ENCODE peak calls at places on chromosomes 3 and 15, in four cellular contexts. T is uterus, V is testis, S is HCT116. D is an unnamed sample.

GRCh38 chr15:69119016-69119415 is 41.4 kb upstream of the GLCE start:
- DNase-seq in S (no peak), V (no peak), T (no peak), D (no peak)

GRCh38 chr3:160665231-160665630 is 11.7 kb upstream of the ARL14 start:
- DNase-seq in V (no peak), S (no peak), T (no peak), D (no peak)

GRCh38 chr3:40505599-40506462 is at the start of gene ZNF620:
- DNase-seq in T (peak; percentile 77), S (peak; percentile 76), V (peak; percentile 90), D (peak; percentile 87)

GRCh38 chr3:156176048-156176447 is 55.7 kb downstream of the KCNAB1 start:
- DNase-seq in V (no peak), T (no peak), S (no peak), D (no peak)

GRCh38 chr3:138686771-138687221 is 78.2 kb downstream of the FAIM start:
- DNase-seq in T (no peak), V (no peak), S (no peak), D (peak; percentile 34)

GRCh38 chr3:30620402-30621360 is 14.3 kb downstream of the TGFBR2 start:
- DNase-seq in V (no peak), T (no peak), S (no peak), D (no peak)

GRCh38 chr15:80031841-80032240 is 27.6 kb upstream of the ZFAND6 start:
- DNase-seq in V (no peak), T (no peak), S (no peak), D (no peak)

GRCh38 chr3:31934018-31934417 is 47.0 kb downstream of the OSBPL10 start:
- DNase-seq in S (no peak), T (no peak), V (peak; percentile 26), D (no peak)

GRCh38 chr3:147380271-147380995 is 25.9 kb downstream of the ZIC4 start:
- DNase-seq in V (no peak), S (no peak), T (no peak), D (no peak)

GRCh38 chr3:5245927-5246326 is 58.4 kb downstream of the EDEM1 start:
- DNase-seq in S (no peak), T (no peak), V (no peak), D (no peak)

GRCh38 chr3:104132566-104132997 is 1234.1 kb upstream of the ALCAM start:
- DNase-seq in T (no peak), S (no peak), V (no peak), D (no peak)

GRCh38 chr3:155086041-155086440 is 5.9 kb downstream of the MME start:
- DNase-seq in V (no peak), T (no peak), S (no peak), D (no peak)

GRCh38 chr3:123713211-123713610 is 128.4 kb upstream of the HACD2 start:
- DNase-seq in S (no peak), V (no peak), T (no peak), D (no peak)

GRCh38 chr3:186849392-186849975 is 7.0 kb downstream of the ADIPOQ start:
- DNase-seq in V (no peak), S (peak; percentile 35), T (no peak), D (no peak)

GRCh38 chr3:183826448-183826847 is 1.1 kb upstream of the MAP6D1 start:
- DNase-seq in V (no peak), T (no peak), S (no peak), D (no peak)

GRCh38 chr3:183386651-183387050 is 41.8 kb downstream of the MCF2L2 start:
- DNase-seq in V (no peak), S (no peak), T (no peak), D (no peak)

GRCh38 chr3:99825239-99825638 is 7.6 kb downstream of the CMSS1 start:
- DNase-seq in S (no peak), V (no peak), T (no peak), D (no peak)

GRCh38 chr3:194577985-194578905 is 55.0 kb downstream of the TMEM44 start:
- DNase-seq in S (peak; percentile 82), T (no peak), V (no peak), D (peak; percentile 88)

GRCh38 chr3:147191795-147192385 is 214.5 kb downstream of the ZIC4 start:
- DNase-seq in V (peak; percentile 53), S (peak; percentile 68), T (no peak), D (peak; percentile 81)

GRCh38 chr3:44359146-44359751 is 20.7 kb downstream of the TCAIM start:
- DNase-seq in T (no peak), V (no peak), S (no peak), D (no peak)

GRCh38 chr3:134449951-134450350 is 35.8 kb downstream of the ANAPC13 start:
- DNase-seq in T (no peak), S (no peak), V (no peak), D (no peak)

GRCh38 chr15:58686286-58686685 is 63.2 kb downstream of the ADAM10 start:
- DNase-seq in T (no peak), V (no peak), S (no peak), D (no peak)

GRCh38 chr3:58880182-58880581 is 169.6 kb downstream of the CFAP20DC start:
- DNase-seq in S (no peak), T (no peak), V (no peak), D (no peak)

GRCh38 chr15:71278989-71279756 is 163.9 kb downstream of the THSD4 start:
- DNase-seq in V (peak; percentile 38), T (peak; percentile 79), S (no peak), D (peak; percentile 87)

GRCh38 chr3:50227390-50228183 is 8.4 kb upstream of the GNAI2 start:
- DNase-seq in S (peak; percentile 95), T (peak; percentile 89), V (peak; percentile 93), D (peak; percentile 97)

GRCh38 chr3:11661827-11662226 is 18.1 kb upstream of the VGLL4 start:
- DNase-seq in S (no peak), T (no peak), V (no peak), D (no peak)

GRCh38 chr3:11665331-11665730 is 21.6 kb upstream of the VGLL4 start:
- DNase-seq in S (no peak), T (no peak), V (no peak), D (no peak)

GRCh38 chr3:11660242-11660641 is 16.5 kb upstream of the VGLL4 start:
- DNase-seq in S (no peak), V (no peak), T (no peak), D (no peak)

GRCh38 chr3:11661052-11661656 is 17.4 kb upstream of the VGLL4 start:
- DNase-seq in T (no peak), V (no peak), S (no peak), D (no peak)

DNA sequence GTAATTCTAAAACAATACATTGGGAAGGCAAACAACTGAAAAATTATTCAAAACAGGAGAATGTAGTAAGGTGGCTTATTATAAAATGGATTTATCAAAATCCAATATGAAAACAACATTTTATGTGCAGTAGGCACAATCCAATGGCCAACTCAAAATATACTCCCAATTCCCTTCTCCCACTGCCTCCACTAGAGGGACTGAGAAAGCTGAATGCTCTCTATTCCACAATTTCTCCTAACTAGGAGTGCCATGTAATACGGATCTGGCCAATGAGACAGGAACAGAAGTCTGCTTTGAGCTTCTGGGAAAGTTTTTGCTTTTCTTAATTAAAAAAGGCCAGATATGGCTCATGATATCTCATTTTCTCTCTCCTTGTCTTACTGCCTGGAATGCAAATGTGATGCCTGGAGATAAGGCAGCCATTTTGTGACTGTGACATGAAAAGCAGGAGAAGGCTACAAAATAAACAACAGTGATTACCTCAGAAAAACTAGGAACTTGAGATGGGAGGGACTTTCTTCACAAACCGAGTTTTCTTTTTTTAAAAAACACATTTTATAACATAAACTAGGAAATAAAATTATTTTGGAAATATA is 18.8 kb upstream of the VGLL4 start:
- DNase-seq in V (no peak), T (no peak), S (peak; percentile 42), D (no peak)
- TF ChIP-seq CTCF in V (peak; percentile 10), T (no peak), S (peak; percentile 71), D (no peak)

GRCh38 chr3:39104961-39105686 is 2.3 kb downstream of the GORASP1 start:
- DNase-seq in T (no peak), S (no peak), V (peak; percentile 13), D (peak; percentile 37)

GRCh38 chr3:39101022-39101689 is 6.3 kb downstream of the GORASP1 start:
- DNase-seq in T (no peak), S (no peak), V (no peak), D (peak; percentile 58)

GRCh38 chr3:39102504-39103323 is 4.7 kb downstream of the GORASP1 start:
- DNase-seq in V (no peak), T (no peak), S (no peak), D (no peak)

GRCh38 chr3:39103791-39104552 is 3.5 kb downstream of the GORASP1 start:
- DNase-seq in S (no peak), V (peak; percentile 13), T (no peak), D (no peak)

DNA sequence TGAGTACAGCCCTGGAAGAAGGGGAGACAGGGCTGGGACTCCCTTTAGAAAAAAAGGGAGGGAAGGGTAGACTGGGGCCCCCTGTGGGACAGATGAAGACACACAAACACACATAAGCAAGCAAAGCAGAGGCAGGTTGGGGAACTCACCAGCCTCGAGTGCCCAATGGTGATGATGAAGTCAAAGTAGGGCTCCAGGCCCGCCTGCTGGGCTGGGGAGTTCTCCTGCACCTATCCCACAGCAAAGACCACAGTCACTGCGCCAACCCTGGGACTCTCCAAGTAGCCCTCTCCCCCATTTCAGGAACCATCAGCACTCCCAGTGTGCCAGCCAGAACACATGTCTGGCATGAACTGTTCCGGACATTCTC is 4.1 kb downstream of the GORASP1 start:
- DNase-seq in V (no peak), S (no peak), T (no peak), D (no peak)
- TF ChIP-seq CTCF in V (no peak), S (peak; percentile 27), T (no peak), D (no peak)

GRCh38 chr3:128508852-128509251 is 15.9 kb upstream of the GATA2 start:
- DNase-seq in S (no peak), T (no peak), V (no peak), D (no peak)
- TF ChIP-seq CTCF in S (no peak), T (no peak), V (no peak), D (no peak)

DNA sequence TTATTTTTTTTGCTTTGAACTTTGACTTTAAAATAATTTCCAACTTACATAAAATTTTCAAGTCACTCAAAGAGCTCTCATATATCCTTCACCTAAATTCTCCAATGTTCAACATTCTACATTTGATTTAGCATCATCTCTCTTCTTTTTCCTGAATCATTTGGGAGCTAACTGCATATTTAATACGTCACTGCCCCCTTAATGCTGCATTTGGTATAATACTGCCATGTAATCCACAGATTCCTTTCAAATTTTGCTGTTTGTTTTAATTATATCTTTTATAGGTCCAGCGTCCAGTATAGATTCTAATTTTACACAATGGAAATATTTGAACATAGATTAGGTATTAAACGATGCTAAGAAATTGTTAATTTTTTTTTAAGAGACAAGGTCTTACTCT is 2.3 kb upstream of the EIF2AK4 start:
- DNase-seq in T (no peak), S (no peak), V (no peak), D (no peak)
- TF ChIP-seq CTCF in T (no peak), S (peak; percentile 41), V (no peak), D (no peak)